ENCODE peak calls at places on chromosome 21, in eight cellular contexts. Y is AG09319; K is A549; L is ecto neural progenitor cell; R is stimulated activated CD4-positive, alpha-beta T cell treated with anti-CD3 and anti-CD28 coated beads, TNF-alpha, amount 100 ng/mL, for 1 hour; H is lower lobe of right lung; P is stimulated activated naive CD8-positive, alpha-beta T cell treated with anti-CD3 and anti-CD28 coated beads, Interleukin-15, amount 100 ng/mL, for 72 hours; B is CD4-positive, alpha-beta T cell. S is an unnamed sample.

GRCh38 chr21:45906859-45907258 is 74.7 kb upstream of the COL6A1 start:
- DNase-seq in Y (no peak), K (no peak), L (no peak), R (no peak), H (no peak), P (no peak), B (no peak), S (no peak)

GRCh38 chr21:15455819-15456462 is 273.8 kb upstream of the USP25 start:
- DNase-seq in Y (no peak), K (no peak), L (no peak), R (no peak), H (no peak), P (no peak), B (no peak), S (no peak)

GRCh38 chr21:45261093-45261492 is 26.6 kb downstream of the POFUT2 start:
- DNase-seq in Y (no peak), K (no peak), L (no peak), R (no peak), H (no peak), P (peak), B (no peak), S (no peak)

GRCh38 chr21:35324372-35325220 is 275.5 kb upstream of the RUNX1 start:
- DNase-seq in Y (no peak), K (no peak), L (no peak), R (no peak), H (no peak), P (no peak), B (no peak), S (peak)

GRCh38 chr21:40936771-40937261 is 89.9 kb upstream of the DSCAM start:
- DNase-seq in Y (no peak), K (no peak), L (no peak), R (no peak), H (no peak), P (no peak), B (no peak), S (no peak)

GRCh38 chr21:44920694-44921604 is at the start of gene ITGB2:
- DNase-seq in Y (no peak), K (no peak), L (no peak), R (no peak), H (peak), P (peak), B (peak), S (no peak)

GRCh38 chr21:15221799-15222386 is 157.1 kb upstream of the NRIP1 start:
- DNase-seq in Y (peak), K (peak), L (peak), R (no peak), H (peak), P (no peak), B (no peak), S (peak)

GRCh38 chr21:31397939-31398338 is 53.9 kb upstream of the TIAM1 start:
- DNase-seq in Y (no peak), K (no peak), L (no peak), R (no peak), H (no peak), P (no peak), B (peak), S (no peak)

GRCh38 chr21:39184050-39184980 is 1.1 kb upstream of the PSMG1 start:
- DNase-seq in Y (no peak), K (no peak), L (no peak), R (no peak), H (no peak), P (no peak), B (no peak), S (no peak)

GRCh38 chr21:25871566-25871965 is 136.8 kb downstream of the GABPA start:
- DNase-seq in Y (no peak), K (peak), L (no peak), R (no peak), H (no peak), P (no peak), B (no peak), S (no peak)

GRCh38 chr21:18411565-18411964 is 8.0 kb upstream of the TMPRSS15 start:
- DNase-seq in Y (no peak), K (no peak), L (no peak), R (no peak), H (no peak), P (no peak), B (no peak), S (no peak)

GRCh38 chr21:29102791-29103257 is 27.6 kb upstream of the MAP3K7CL start:
- DNase-seq in Y (no peak), K (no peak), L (no peak), R (no peak), H (no peak), P (no peak), B (no peak), S (no peak)

GRCh38 chr21:33394260-33394659 is 9.0 kb upstream of the IFNGR2 start:
- DNase-seq in Y (no peak), K (no peak), L (no peak), R (no peak), H (peak), P (no peak), B (no peak), S (no peak)

GRCh38 chr21:36892201-36892600 is 74.3 kb downstream of the HLCS start:
- DNase-seq in Y (no peak), K (no peak), L (no peak), R (no peak), H (no peak), P (no peak), B (no peak), S (no peak)

GRCh38 chr21:27206368-27206982 is 239.6 kb upstream of the ADAMTS5 start:
- DNase-seq in Y (no peak), K (no peak), L (no peak), R (no peak), H (no peak), P (no peak), B (no peak), S (peak)

GRCh38 chr21:34019402-34019801 is 54.0 kb upstream of the MRPS6 start:
- DNase-seq in Y (no peak), K (no peak), L (no peak), R (no peak), H (no peak), P (no peak), B (no peak), S (no peak)

GRCh38 chr21:45208627-45208951 is 79.1 kb downstream of the POFUT2 start:
- DNase-seq in Y (no peak), K (no peak), L (no peak), R (no peak), H (no peak), P (no peak), B (no peak), S (peak)

GRCh38 chr21:14527690-14528652 is 18.1 kb downstream of the SAMSN1 start:
- DNase-seq in Y (no peak), K (no peak), L (no peak), R (no peak), H (no peak), P (no peak), B (no peak), S (no peak)

GRCh38 chr21:34129971-34130597 is 56.7 kb downstream of the MRPS6 start:
- DNase-seq in Y (no peak), K (no peak), L (peak), R (no peak), H (no peak), P (no peak), B (no peak), S (no peak)

GRCh38 chr21:42381347-42381984 is 14.4 kb downstream of the TMPRSS3 start:
- DNase-seq in Y (no peak), K (peak), L (no peak), R (no peak), H (peak), P (peak), B (no peak), S (no peak)

GRCh38 chr21:27759091-27759659 is 792.3 kb upstream of the ADAMTS5 start:
- DNase-seq in Y (no peak), K (no peak), L (peak), R (no peak), H (peak), P (no peak), B (no peak), S (no peak)

GRCh38 chr21:27339902-27340301 is 373.0 kb upstream of the ADAMTS5 start:
- DNase-seq in Y (peak), K (no peak), L (no peak), R (no peak), H (no peak), P (no peak), B (no peak), S (no peak)

GRCh38 chr21:46000182-46000730 is 18.7 kb downstream of the COL6A1 start:
- DNase-seq in Y (no peak), K (no peak), L (peak), R (no peak), H (peak), P (peak), B (no peak), S (no peak)

GRCh38 chr21:36879827-36880226 is 86.6 kb downstream of the HLCS start:
- DNase-seq in Y (no peak), K (no peak), L (no peak), R (no peak), H (no peak), P (no peak), B (no peak), S (no peak)

GRCh38 chr21:15065381-15066230 is 806 bp upstream of the NRIP1 start:
- DNase-seq in Y (peak), K (peak), L (peak), R (peak), H (peak), P (peak), B (peak), S (peak)

GRCh38 chr21:40754466-40754865 is 92.5 kb downstream of the DSCAM start:
- DNase-seq in Y (no peak), K (no peak), L (no peak), R (no peak), H (no peak), P (no peak), B (no peak), S (no peak)

GRCh38 chr21:42255038-42255601 is 36.2 kb downstream of the ABCG1 start:
- DNase-seq in Y (no peak), K (no peak), L (no peak), R (no peak), H (peak), P (no peak), B (no peak), S (no peak)

GRCh38 chr21:33655591-33656221 is 13.4 kb downstream of the ITSN1 start:
- DNase-seq in Y (peak), K (peak), L (no peak), R (no peak), H (no peak), P (no peak), B (no peak), S (peak)

GRCh38 chr21:41973861-41974751 is 20.3 kb upstream of the C2CD2 start:
- DNase-seq in Y (no peak), K (peak), L (no peak), R (no peak), H (no peak), P (peak), B (no peak), S (no peak)

GRCh38 chr21:35400233-35400939 is 351.3 kb upstream of the RUNX1 start:
- DNase-seq in Y (peak), K (peak), L (no peak), R (peak), H (no peak), P (peak), B (peak), S (peak)

GRCh38 chr21:38989745-38990423 is 184.2 kb downstream of the ETS2 start:
- DNase-seq in Y (peak), K (no peak), L (peak), R (no peak), H (no peak), P (no peak), B (no peak), S (peak)

GRCh38 chr21:39694750-39695149 is 50.2 kb upstream of the IGSF5 start:
- DNase-seq in Y (no peak), K (no peak), L (no peak), R (no peak), H (no peak), P (no peak), B (no peak), S (no peak)

GRCh38 chr21:31509108-31510017 is 150.1 kb upstream of the SOD1 start:
- DNase-seq in Y (no peak), K (peak), L (peak), R (peak), H (no peak), P (peak), B (peak), S (peak)